ENCODE peak calls at places on chromosomes 12 and 14, in six cellular contexts. N, K, O, H, F and T are unnamed samples.
A peak's percentile ranks its signal among the peaks of the same experiment; 100 is the strongest.

GRCh38 chr14:72679106-72679505 is 214.8 kb downstream of the DPF3 start:
- DNase-seq in N (no peak), K (no peak), O (no peak), H (no peak), F (no peak), T (no peak)

GRCh38 chr14:29895591-29896043 is 32.0 kb downstream of the PRKD1 start:
- DNase-seq in N (no peak), K (no peak), O (no peak), H (no peak), F (no peak), T (peak; percentile 37)

GRCh38 chr12:75291014-75291413 is 39.1 kb downstream of the CAPS2 start:
- DNase-seq in N (no peak), K (no peak), O (no peak), H (no peak), F (no peak), T (no peak)

GRCh38 chr12:12338528-12339168 is 11.4 kb downstream of the MANSC1 start:
- DNase-seq in N (no peak), K (no peak), O (no peak), H (no peak), F (no peak), T (no peak)

GRCh38 chr12:121278450-121279375 is 17.8 kb downstream of the CAMKK2 start:
- DNase-seq in N (no peak), K (no peak), O (no peak), H (no peak), F (no peak), T (no peak)

GRCh38 chr12:21456291-21456780 is 18.9 kb downstream of the PYROXD1 start:
- DNase-seq in N (no peak), K (no peak), O (no peak), H (no peak), F (no peak), T (no peak)

GRCh38 chr12:12681061-12681765 is 14.8 kb downstream of the GPR19 start:
- DNase-seq in N (no peak), K (no peak), O (no peak), H (no peak), F (no peak), T (no peak)

GRCh38 chr12:53659011-53659551 is 16.8 kb downstream of the ATP5MC2 start:
- DNase-seq in N (peak; percentile 81), K (no peak), O (peak; percentile 67), H (no peak), F (peak; percentile 39), T (peak; percentile 76)

GRCh38 chr14:29220077-29220476 is 453.5 kb downstream of the FOXG1 start:
- DNase-seq in N (no peak), K (no peak), O (no peak), H (no peak), F (no peak), T (no peak)

GRCh38 chr14:61713724-61714437 is 18.6 kb downstream of the HIF1A start:
- DNase-seq in N (no peak), K (no peak), O (no peak), H (no peak), F (no peak), T (no peak)

GRCh38 chr12:115872212-115872611 is 405.3 kb downstream of the MED13L start:
- DNase-seq in N (no peak), K (no peak), O (no peak), H (no peak), F (no peak), T (no peak)

GRCh38 chr12:121455766-121456420 is 56.0 kb downstream of the RNF34 start:
- DNase-seq in N (no peak), K (no peak), O (no peak), H (no peak), F (no peak), T (no peak)

GRCh38 chr14:22047105-22047504 is 373.5 kb upstream of the OR4E1 start:
- DNase-seq in N (peak; percentile 31), K (no peak), O (no peak), H (no peak), F (no peak), T (no peak)

GRCh38 chr14:102220031-102220430 is 80.3 kb downstream of the WDR20 start:
- DNase-seq in N (no peak), K (no peak), O (no peak), H (peak; percentile 40), F (no peak), T (no peak)

GRCh38 chr12:102356690-102357089 is 123.7 kb downstream of the IGF1 start:
- DNase-seq in N (no peak), K (no peak), O (no peak), H (no peak), F (no peak), T (no peak)

GRCh38 chr12:108318472-108319275 is 20.4 kb downstream of the CMKLR1 start:
- DNase-seq in N (no peak), K (no peak), O (no peak), H (no peak), F (no peak), T (no peak)

GRCh38 chr14:23578560-23579310 is at the start of gene JPH4:
- DNase-seq in N (no peak), K (peak; percentile 34), O (no peak), H (no peak), F (peak; percentile 50), T (peak; percentile 9)

GRCh38 chr12:109717390-109718357 is 4.0 kb downstream of the FAM222A start:
- DNase-seq in N (no peak), K (no peak), O (no peak), H (no peak), F (no peak), T (no peak)

GRCh38 chr14:92670177-92670576 is 78.2 kb downstream of the LGMN start:
- DNase-seq in N (peak; percentile 33), K (no peak), O (no peak), H (no peak), F (no peak), T (no peak)

GRCh38 chr14:92668266-92668973 is 80.0 kb downstream of the LGMN start:
- DNase-seq in N (no peak), K (no peak), O (no peak), H (no peak), F (no peak), T (no peak)

GRCh38 chr14:92666251-92666650 is 82.2 kb downstream of the LGMN start:
- DNase-seq in N (no peak), K (no peak), O (no peak), H (no peak), F (no peak), T (no peak)

GRCh38 chr14:92663049-92663448 is 85.4 kb downstream of the LGMN start:
- DNase-seq in N (no peak), K (no peak), O (no peak), H (no peak), F (no peak), T (no peak)

DNA sequence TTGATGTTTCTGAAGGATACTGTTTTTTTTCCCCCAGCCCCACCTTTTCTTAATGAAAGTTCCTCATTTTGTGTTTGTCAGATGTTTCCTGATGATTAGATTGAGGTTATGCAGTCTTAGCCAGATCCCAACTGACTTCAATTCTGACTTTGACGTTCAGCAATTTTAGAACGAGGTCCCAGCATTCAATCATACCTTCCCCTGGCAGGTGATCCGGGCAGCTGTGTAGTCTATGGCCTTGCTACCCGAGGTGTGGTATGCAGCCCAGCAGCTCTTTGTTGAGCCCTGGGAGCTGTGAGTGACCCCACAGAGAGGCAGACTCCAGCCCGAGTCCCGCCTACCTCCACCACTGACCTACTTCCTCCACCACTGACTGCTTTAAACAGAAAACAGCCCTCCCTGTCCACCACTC is 82.7 kb downstream of the LGMN start:
- DNase-seq in N (no peak), K (no peak), O (no peak), H (no peak), F (no peak), T (no peak)
- TF ChIP-seq POLR2A in N (no peak), K (no peak), O (no peak), H (no peak), F (no peak), T (no peak)

DNA sequence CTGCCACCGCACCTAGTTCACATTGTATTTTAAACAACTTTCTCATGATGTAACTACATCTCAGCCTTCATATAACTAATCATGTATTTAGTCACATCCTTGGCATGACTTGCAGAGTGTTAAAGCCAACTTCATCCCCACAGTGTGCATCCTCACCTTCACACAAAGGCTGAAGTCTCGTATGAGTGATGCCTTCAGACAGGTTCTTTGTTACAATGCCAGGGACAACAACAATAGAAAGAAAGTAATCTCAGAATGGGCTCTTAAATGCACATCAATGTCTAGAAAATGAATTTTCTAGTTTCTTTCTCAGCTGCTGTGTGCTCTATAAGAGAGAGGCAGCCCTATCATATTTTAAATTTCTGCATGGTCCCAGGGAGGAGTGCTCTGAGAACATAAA is 221.3 kb downstream of the DIO2 start:
- DNase-seq in N (no peak), K (no peak), O (no peak), H (no peak), F (no peak), T (no peak)
- TF ChIP-seq EP300 in N (no peak), K (no peak), O (no peak), H (no peak), F (no peak), T (no peak)

GRCh38 chr14:76710093-76711010 is 50.9 kb upstream of the VASH1 start:
- DNase-seq in N (peak; percentile 50), K (no peak), O (no peak), H (no peak), F (no peak), T (no peak)
- H3K27ac ChIP-seq in N (no peak overlapping the region), K (no peak overlapping the region), O (no peak overlapping the region), H (no peak overlapping the region), F (no peak overlapping the region), T (no peak overlapping the region)

GRCh38 chr12:118148287-118148686 is 12.4 kb downstream of the PEBP1 start:
- DNase-seq in N (no peak), K (no peak), O (no peak), H (no peak), F (no peak), T (no peak)
- TF ChIP-seq POLR2A in N (no peak), K (no peak), O (no peak), H (no peak), F (no peak), T (no peak)

DNA sequence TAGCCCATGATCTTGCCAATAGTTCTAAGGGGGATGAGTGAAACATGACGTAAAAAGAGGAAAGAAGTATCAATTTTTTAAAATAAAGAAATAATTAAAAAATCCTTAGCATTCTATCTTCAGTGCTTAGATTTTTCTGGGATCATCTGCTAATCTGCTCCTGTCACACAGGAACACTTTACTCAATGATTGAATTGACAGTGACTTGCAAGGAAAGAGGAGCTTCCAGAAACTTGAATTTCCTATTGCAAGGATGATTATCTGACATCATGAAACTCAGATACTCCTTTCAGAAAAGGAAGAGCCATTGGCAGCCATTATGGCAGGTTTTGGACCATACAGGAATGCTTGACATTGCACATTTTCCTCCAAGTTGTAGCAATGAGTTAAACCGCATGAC is 41.4 kb upstream of the PTPRO start:
- DNase-seq in N (no peak), K (no peak), O (no peak), H (no peak), F (no peak), T (no peak)
- TF ChIP-seq EP300 in N (no peak), K (no peak), O (no peak), H (no peak), F (no peak), T (no peak)

GRCh38 chr14:77088645-77089044 is 9.4 kb upstream of the CIPC start:
- DNase-seq in N (no peak), K (no peak), O (no peak), H (no peak), F (no peak), T (no peak)
- H3K27ac ChIP-seq in N (no peak overlapping the region), K (no peak overlapping the region), O (peak overlapping the region; percentile 64), H (no peak overlapping the region), F (no peak overlapping the region), T (peak overlapping the region; percentile 72)

GRCh38 chr14:77376771-77377501 is at the start of the genes SAMD15 and TMED8:
- DNase-seq in N (peak; percentile 89), K (peak; percentile 85), O (peak; percentile 84), H (peak; percentile 53), F (peak; percentile 76), T (peak; percentile 82)
- TF ChIP-seq POLR2A in N (peak; percentile 29), K (no peak), O (no peak), H (peak; percentile 75), F (no peak), T (no peak)

GRCh38 chr12:18683603-18684002 is 54.2 kb downstream of the PLCZ1 start:
- DNase-seq in N (no peak), K (no peak), O (no peak), H (no peak), F (no peak), T (no peak)
- TF ChIP-seq EP300 in N (no peak), K (no peak), O (no peak), H (no peak), F (no peak), T (no peak)